ENCODE peak calls at places on chromosomes 13 and 19, in six cellular contexts. One of them, this sample, is unnamed.

GRCh38 chr13:95301947-95302386 is 716 bp upstream of the ABCC4 start:
- DNase-seq in psoas muscle: no peak
- DNase-seq in A549: no peak
- DNase-seq in astrocyte of the spinal cord: no peak
- DNase-seq in IMR-90: no peak
- DNase-seq in bronchial epithelial cell: no peak
- DNase-seq in this sample: no peak

GRCh38 chr13:42986176-42986574 is 5.9 kb downstream of the EPSTI1 start:
- DNase-seq in IMR-90: no peak
- DNase-seq in psoas muscle: no peak
- DNase-seq in A549: no peak
- DNase-seq in bronchial epithelial cell: no peak
- DNase-seq in astrocyte of the spinal cord: no peak
- DNase-seq in this sample: no peak

GRCh38 chr13:29713841-29714240 is 118.4 kb upstream of the SLC7A1 start:
- DNase-seq in astrocyte of the spinal cord: peak
- DNase-seq in psoas muscle: no peak
- DNase-seq in bronchial epithelial cell: no peak
- DNase-seq in IMR-90: peak
- DNase-seq in A549: peak
- DNase-seq in this sample: no peak

GRCh38 chr13:98451676-98452105 is 125.2 kb downstream of the STK24 start:
- DNase-seq in bronchial epithelial cell: no peak
- DNase-seq in astrocyte of the spinal cord: peak
- DNase-seq in A549: no peak
- DNase-seq in psoas muscle: peak
- DNase-seq in IMR-90: peak
- DNase-seq in this sample: no peak

GRCh38 chr19:55913643-55914268 is 18.4 kb downstream of the NLRP13 start:
- DNase-seq in IMR-90: no peak
- DNase-seq in A549: no peak
- DNase-seq in astrocyte of the spinal cord: no peak
- DNase-seq in psoas muscle: no peak
- DNase-seq in bronchial epithelial cell: no peak
- DNase-seq in this sample: no peak

GRCh38 chr13:75368167-75368566 is 113.8 kb downstream of the TBC1D4 start:
- DNase-seq in psoas muscle: no peak
- DNase-seq in bronchial epithelial cell: peak
- DNase-seq in astrocyte of the spinal cord: peak
- DNase-seq in IMR-90: peak
- DNase-seq in A549: no peak
- DNase-seq in this sample: no peak

GRCh38 chr13:106573855-106574254 is 5.9 kb upstream of the ARGLU1 start:
- DNase-seq in bronchial epithelial cell: peak
- DNase-seq in psoas muscle: peak
- DNase-seq in IMR-90: peak
- DNase-seq in A549: no peak
- DNase-seq in astrocyte of the spinal cord: peak
- DNase-seq in this sample: no peak

GRCh38 chr13:39760521-39760920 is 105.1 kb downstream of the COG6 start:
- DNase-seq in IMR-90: no peak
- DNase-seq in astrocyte of the spinal cord: no peak
- DNase-seq in A549: no peak
- DNase-seq in psoas muscle: no peak
- DNase-seq in bronchial epithelial cell: no peak
- DNase-seq in this sample: no peak

GRCh38 chr19:3324405-3324856 is 42.0 kb upstream of the NFIC start:
- DNase-seq in astrocyte of the spinal cord: no peak
- DNase-seq in bronchial epithelial cell: no peak
- DNase-seq in A549: peak
- DNase-seq in psoas muscle: peak
- DNase-seq in IMR-90: no peak
- DNase-seq in this sample: peak

GRCh38 chr19:23283925-23284324 is 33.7 kb upstream of the ZNF724 start:
- DNase-seq in A549: peak
- DNase-seq in psoas muscle: peak
- DNase-seq in bronchial epithelial cell: peak
- DNase-seq in IMR-90: peak
- DNase-seq in astrocyte of the spinal cord: no peak
- DNase-seq in this sample: no peak

GRCh38 chr19:56114711-56115110 is 6.4 kb downstream of the ZNF787 start:
- DNase-seq in IMR-90: no peak
- DNase-seq in bronchial epithelial cell: no peak
- DNase-seq in A549: no peak
- DNase-seq in psoas muscle: no peak
- DNase-seq in astrocyte of the spinal cord: no peak
- DNase-seq in this sample: no peak

GRCh38 chr19:50654882-50655281 is 5.6 kb downstream of the C19orf81 start:
- DNase-seq in A549: peak
- DNase-seq in astrocyte of the spinal cord: no peak
- DNase-seq in IMR-90: no peak
- DNase-seq in bronchial epithelial cell: no peak
- DNase-seq in psoas muscle: no peak
- DNase-seq in this sample: no peak

GRCh38 chr19:23799321-23799720 is 40.6 kb upstream of the ZNF681 start:
- DNase-seq in psoas muscle: no peak
- DNase-seq in IMR-90: no peak
- DNase-seq in bronchial epithelial cell: no peak
- DNase-seq in A549: no peak
- DNase-seq in astrocyte of the spinal cord: no peak
- DNase-seq in this sample: no peak

GRCh38 chr13:94154362-94154761 is 325.1 kb downstream of the DCT start:
- DNase-seq in A549: no peak
- DNase-seq in astrocyte of the spinal cord: peak
- DNase-seq in bronchial epithelial cell: peak
- DNase-seq in psoas muscle: peak
- DNase-seq in IMR-90: peak
- DNase-seq in this sample: no peak

GRCh38 chr13:26759907-26760834 is at the start of gene GPR12:
- DNase-seq in IMR-90: no peak
- DNase-seq in astrocyte of the spinal cord: peak
- DNase-seq in psoas muscle: no peak
- DNase-seq in bronchial epithelial cell: no peak
- DNase-seq in A549: no peak
- DNase-seq in this sample: no peak
- H3K4me3 ChIP-seq in IMR-90: no peak
- H3K4me3 ChIP-seq in astrocyte of the spinal cord: no peak
- H3K4me3 ChIP-seq in psoas muscle: peak
- H3K4me3 ChIP-seq in bronchial epithelial cell: no peak
- H3K4me3 ChIP-seq in A549: peak
- H3K4me3 ChIP-seq in this sample: no peak

DNA sequence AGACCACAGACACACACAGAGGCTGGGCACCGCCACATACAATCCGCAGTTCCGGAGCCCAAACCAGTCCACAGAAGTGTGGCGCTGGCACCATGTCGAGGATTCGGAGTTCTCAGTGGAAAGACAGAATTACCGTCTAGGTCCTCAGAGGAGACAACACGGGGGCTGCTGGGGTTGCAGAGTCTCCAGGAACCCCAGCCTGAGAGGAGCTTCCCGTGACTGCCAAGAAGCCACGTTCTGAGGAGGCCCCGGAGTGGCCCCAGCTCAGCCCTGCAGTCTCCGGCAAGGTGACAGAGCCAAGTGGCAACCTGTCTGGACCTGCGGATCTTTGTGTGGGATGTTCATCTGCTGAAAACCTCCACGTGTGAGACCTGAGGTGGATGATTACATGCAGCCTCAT is 7.3 kb upstream of the ADPRHL1 start:
- DNase-seq in bronchial epithelial cell: peak
- DNase-seq in psoas muscle: no peak
- DNase-seq in IMR-90: no peak
- DNase-seq in astrocyte of the spinal cord: no peak
- DNase-seq in A549: no peak
- DNase-seq in this sample: no peak
- TF ChIP-seq CTCF in bronchial epithelial cell: no peak
- TF ChIP-seq CTCF in psoas muscle: no peak
- TF ChIP-seq CTCF in IMR-90: no peak
- TF ChIP-seq CTCF in astrocyte of the spinal cord: no peak
- TF ChIP-seq CTCF in A549: no peak
- TF ChIP-seq CTCF in this sample: no peak

GRCh38 chr19:7691497-7691896 is 10.4 kb downstream of the FCER2 start:
- DNase-seq in IMR-90: no peak
- DNase-seq in psoas muscle: no peak
- DNase-seq in astrocyte of the spinal cord: no peak
- DNase-seq in A549: no peak
- DNase-seq in bronchial epithelial cell: no peak
- DNase-seq in this sample: no peak
- H3K4me3 ChIP-seq in IMR-90: no peak
- H3K4me3 ChIP-seq in psoas muscle: no peak
- H3K4me3 ChIP-seq in astrocyte of the spinal cord: no peak
- H3K4me3 ChIP-seq in A549: no peak
- H3K4me3 ChIP-seq in bronchial epithelial cell: no peak
- H3K4me3 ChIP-seq in this sample: no peak

GRCh38 chr13:44573790-44574465 is 2.2 kb downstream of the TSC22D1 start:
- DNase-seq in astrocyte of the spinal cord: peak
- DNase-seq in A549: peak
- DNase-seq in psoas muscle: no peak
- DNase-seq in IMR-90: peak
- DNase-seq in bronchial epithelial cell: peak
- DNase-seq in this sample: no peak
- TF ChIP-seq CTCF in astrocyte of the spinal cord: peak
- TF ChIP-seq CTCF in A549: no peak
- TF ChIP-seq CTCF in psoas muscle: peak
- TF ChIP-seq CTCF in IMR-90: peak
- TF ChIP-seq CTCF in bronchial epithelial cell: peak
- TF ChIP-seq CTCF in this sample: peak

GRCh38 chr19:40567040-40567749 is 9.5 kb upstream of the SHKBP1 start:
- DNase-seq in astrocyte of the spinal cord: no peak
- DNase-seq in bronchial epithelial cell: no peak
- DNase-seq in IMR-90: no peak
- DNase-seq in A549: peak
- DNase-seq in psoas muscle: no peak
- DNase-seq in this sample: no peak
- H3K4me3 ChIP-seq in astrocyte of the spinal cord: no peak
- H3K4me3 ChIP-seq in bronchial epithelial cell: no peak
- H3K4me3 ChIP-seq in IMR-90: peak
- H3K4me3 ChIP-seq in A549: peak
- H3K4me3 ChIP-seq in psoas muscle: peak
- H3K4me3 ChIP-seq in this sample: no peak

DNA sequence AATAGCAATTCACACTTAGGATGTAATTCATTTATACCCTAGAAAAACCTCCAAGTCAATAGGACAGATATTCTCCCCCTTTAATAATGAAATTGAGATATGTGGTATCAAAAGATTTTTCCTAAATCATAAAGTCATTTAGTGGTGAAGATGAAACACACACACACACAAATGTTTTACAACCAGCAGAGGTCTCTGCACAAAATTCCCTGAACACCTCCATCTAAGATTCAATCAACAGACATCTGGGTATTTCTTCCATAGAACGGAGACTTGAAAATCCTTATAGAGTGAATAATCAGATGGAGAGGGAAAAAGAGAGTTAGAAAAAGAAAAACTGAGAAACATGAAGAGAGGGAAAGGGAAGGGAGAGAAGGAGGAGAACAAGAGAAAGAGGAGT is 52.8 kb downstream of the MYCBP2 start:
- DNase-seq in astrocyte of the spinal cord: no peak
- DNase-seq in bronchial epithelial cell: no peak
- DNase-seq in psoas muscle: no peak
- DNase-seq in A549: no peak
- DNase-seq in IMR-90: no peak
- DNase-seq in this sample: no peak
- TF ChIP-seq CTCF in astrocyte of the spinal cord: no peak
- TF ChIP-seq CTCF in bronchial epithelial cell: no peak
- TF ChIP-seq CTCF in psoas muscle: no peak
- TF ChIP-seq CTCF in A549: no peak
- TF ChIP-seq CTCF in IMR-90: peak
- TF ChIP-seq CTCF in this sample: no peak

DNA sequence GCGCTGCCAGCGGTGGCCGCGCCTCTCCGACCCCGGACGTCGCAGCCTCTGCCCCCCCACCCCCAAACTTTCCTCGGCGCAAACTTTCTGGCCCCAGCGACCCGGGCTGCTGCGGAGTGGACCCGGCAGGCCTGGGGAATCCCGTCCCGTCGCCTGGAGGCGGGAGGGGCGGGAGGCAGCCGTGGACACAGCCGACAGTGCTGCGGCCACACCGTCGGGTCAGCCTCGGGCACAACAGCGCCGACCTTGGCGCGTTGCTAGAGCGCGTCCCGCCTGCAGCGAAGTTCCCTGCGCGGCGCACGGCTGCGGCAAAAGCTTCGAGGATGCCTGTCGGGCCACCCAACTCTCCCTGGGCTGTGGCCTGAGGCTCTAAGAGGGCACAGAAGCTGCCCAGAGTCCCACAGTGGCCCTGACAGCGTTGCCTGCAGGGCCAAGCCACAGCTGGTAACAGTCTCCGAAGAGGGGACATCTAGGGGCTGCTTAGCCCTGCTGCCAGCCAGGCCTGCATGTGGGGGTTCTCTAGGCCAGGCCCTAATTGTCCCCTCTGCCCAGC is 1.3 kb downstream of the NFIX start:
- DNase-seq in psoas muscle: no peak
- DNase-seq in IMR-90: peak
- DNase-seq in A549: no peak
- DNase-seq in astrocyte of the spinal cord: no peak
- DNase-seq in bronchial epithelial cell: no peak
- DNase-seq in this sample: no peak
- H3K4me3 ChIP-seq in psoas muscle: peak
- H3K4me3 ChIP-seq in IMR-90: peak
- H3K4me3 ChIP-seq in A549: peak
- H3K4me3 ChIP-seq in astrocyte of the spinal cord: peak
- H3K4me3 ChIP-seq in bronchial epithelial cell: peak
- H3K4me3 ChIP-seq in this sample: no peak

GRCh38 chr13:80336335-80336734 is 4.6 kb downstream of the SPRY2 start:
- DNase-seq in psoas muscle: no peak
- DNase-seq in astrocyte of the spinal cord: peak
- DNase-seq in A549: no peak
- DNase-seq in bronchial epithelial cell: peak
- DNase-seq in IMR-90: peak
- DNase-seq in this sample: no peak

GRCh38 chr13:80338781-80339577 is 1.9 kb downstream of the SPRY2 start:
- DNase-seq in psoas muscle: peak
- DNase-seq in A549: peak
- DNase-seq in bronchial epithelial cell: peak
- DNase-seq in IMR-90: peak
- DNase-seq in astrocyte of the spinal cord: peak
- DNase-seq in this sample: no peak

GRCh38 chr13:80337011-80337688 is 3.8 kb downstream of the SPRY2 start:
- DNase-seq in IMR-90: no peak
- DNase-seq in psoas muscle: no peak
- DNase-seq in bronchial epithelial cell: peak
- DNase-seq in astrocyte of the spinal cord: no peak
- DNase-seq in A549: no peak
- DNase-seq in this sample: no peak

GRCh38 chr13:80337706-80338105 is 3.2 kb downstream of the SPRY2 start:
- DNase-seq in IMR-90: no peak
- DNase-seq in psoas muscle: no peak
- DNase-seq in bronchial epithelial cell: peak
- DNase-seq in astrocyte of the spinal cord: peak
- DNase-seq in A549: no peak
- DNase-seq in this sample: no peak

GRCh38 chr13:80334582-80335260 is 6.2 kb downstream of the SPRY2 start:
- DNase-seq in astrocyte of the spinal cord: peak
- DNase-seq in bronchial epithelial cell: peak
- DNase-seq in psoas muscle: no peak
- DNase-seq in IMR-90: peak
- DNase-seq in A549: no peak
- DNase-seq in this sample: no peak
- TF ChIP-seq CTCF in astrocyte of the spinal cord: no peak
- TF ChIP-seq CTCF in bronchial epithelial cell: no peak
- TF ChIP-seq CTCF in psoas muscle: no peak
- TF ChIP-seq CTCF in IMR-90: no peak
- TF ChIP-seq CTCF in A549: no peak
- TF ChIP-seq CTCF in this sample: no peak

GRCh38 chr19:48568345-48568886 is 16.4 kb downstream of the SULT2B1 start:
- DNase-seq in IMR-90: peak
- DNase-seq in astrocyte of the spinal cord: peak
- DNase-seq in A549: peak
- DNase-seq in psoas muscle: peak
- DNase-seq in bronchial epithelial cell: peak
- DNase-seq in this sample: no peak
- H3K4me3 ChIP-seq in IMR-90: no peak
- H3K4me3 ChIP-seq in astrocyte of the spinal cord: no peak
- H3K4me3 ChIP-seq in A549: peak
- H3K4me3 ChIP-seq in psoas muscle: no peak
- H3K4me3 ChIP-seq in bronchial epithelial cell: no peak
- H3K4me3 ChIP-seq in this sample: no peak